ENCODE peak calls at places on chromosome 3, in ten cellular contexts. One of them, this sample, is unnamed. For H3K36me3, the result is how much of the 10 kb centered on the place peaks cover.

GRCh38 chr3:28267984-28268849 is 26.8 kb downstream of the CMC1 start:
- DNase-seq in GM23248: no peak
- DNase-seq in heart left ventricle: no peak
- DNase-seq in IMR-90: no peak
- DNase-seq in stomach: no peak
- DNase-seq in psoas muscle: no peak
- DNase-seq in CD4-positive, alpha-beta memory T cell: no peak
- DNase-seq in colonic mucosa: peak
- DNase-seq in neuronal stem cell: no peak
- DNase-seq in right atrium auricular region: no peak
- DNase-seq in this sample: no peak

GRCh38 chr3:25679166-25679565 is 14.5 kb upstream of the TOP2B start:
- DNase-seq in GM23248: no peak
- DNase-seq in heart left ventricle: no peak
- DNase-seq in IMR-90: no peak
- DNase-seq in stomach: no peak
- DNase-seq in psoas muscle: no peak
- DNase-seq in CD4-positive, alpha-beta memory T cell: no peak
- DNase-seq in colonic mucosa: no peak
- DNase-seq in neuronal stem cell: no peak
- DNase-seq in right atrium auricular region: no peak
- DNase-seq in this sample: no peak

GRCh38 chr3:5013021-5013906 is 34.0 kb downstream of the BHLHE40 start:
- DNase-seq in GM23248: peak
- DNase-seq in heart left ventricle: no peak
- DNase-seq in IMR-90: peak
- DNase-seq in stomach: peak
- DNase-seq in psoas muscle: no peak
- DNase-seq in CD4-positive, alpha-beta memory T cell: no peak
- DNase-seq in colonic mucosa: peak
- DNase-seq in neuronal stem cell: no peak
- DNase-seq in right atrium auricular region: no peak
- DNase-seq in this sample: no peak

GRCh38 chr3:51953445-51953844 is 1.7 kb upstream of the GPR62 start:
- DNase-seq in GM23248: peak
- DNase-seq in heart left ventricle: no peak
- DNase-seq in IMR-90: peak
- DNase-seq in stomach: no peak
- DNase-seq in psoas muscle: no peak
- DNase-seq in CD4-positive, alpha-beta memory T cell: no peak
- DNase-seq in colonic mucosa: no peak
- DNase-seq in neuronal stem cell: no peak
- DNase-seq in right atrium auricular region: no peak
- DNase-seq in this sample: no peak

GRCh38 chr3:132006605-132007204 is 28.1 kb downstream of the CPNE4 start:
- DNase-seq in GM23248: peak
- DNase-seq in heart left ventricle: no peak
- DNase-seq in IMR-90: peak
- DNase-seq in stomach: peak
- DNase-seq in psoas muscle: no peak
- DNase-seq in CD4-positive, alpha-beta memory T cell: no peak
- DNase-seq in colonic mucosa: peak
- DNase-seq in neuronal stem cell: peak
- DNase-seq in right atrium auricular region: no peak
- DNase-seq in this sample: peak

GRCh38 chr3:53073553-53074365 is 27.9 kb upstream of the SFMBT1 start:
- DNase-seq in GM23248: no peak
- DNase-seq in heart left ventricle: no peak
- DNase-seq in IMR-90: no peak
- DNase-seq in stomach: no peak
- DNase-seq in psoas muscle: no peak
- DNase-seq in CD4-positive, alpha-beta memory T cell: no peak
- DNase-seq in colonic mucosa: no peak
- DNase-seq in neuronal stem cell: no peak
- DNase-seq in right atrium auricular region: no peak
- DNase-seq in this sample: peak

GRCh38 chr3:18438586-18438985 is 13.4 kb upstream of the SATB1 start:
- DNase-seq in GM23248: no peak
- DNase-seq in heart left ventricle: no peak
- DNase-seq in IMR-90: no peak
- DNase-seq in stomach: no peak
- DNase-seq in psoas muscle: no peak
- DNase-seq in CD4-positive, alpha-beta memory T cell: peak
- DNase-seq in colonic mucosa: no peak
- DNase-seq in neuronal stem cell: no peak
- DNase-seq in right atrium auricular region: no peak
- DNase-seq in this sample: peak

GRCh38 chr3:31968927-31969418 is 12.1 kb downstream of the OSBPL10 start:
- DNase-seq in GM23248: peak
- DNase-seq in heart left ventricle: no peak
- DNase-seq in IMR-90: peak
- DNase-seq in stomach: no peak
- DNase-seq in psoas muscle: no peak
- DNase-seq in CD4-positive, alpha-beta memory T cell: no peak
- DNase-seq in colonic mucosa: peak
- DNase-seq in neuronal stem cell: peak
- DNase-seq in right atrium auricular region: no peak
- DNase-seq in this sample: no peak

GRCh38 chr3:59469948-59470723 is 420.3 kb upstream of the CFAP20DC start:
- DNase-seq in GM23248: peak
- DNase-seq in heart left ventricle: no peak
- DNase-seq in IMR-90: no peak
- DNase-seq in stomach: no peak
- DNase-seq in psoas muscle: no peak
- DNase-seq in CD4-positive, alpha-beta memory T cell: no peak
- DNase-seq in colonic mucosa: no peak
- DNase-seq in neuronal stem cell: no peak
- DNase-seq in right atrium auricular region: no peak
- DNase-seq in this sample: no peak

GRCh38 chr3:40780801-40781406 is 256.1 kb downstream of the ZNF621 start:
- DNase-seq in GM23248: peak
- DNase-seq in heart left ventricle: peak
- DNase-seq in IMR-90: no peak
- DNase-seq in stomach: no peak
- DNase-seq in psoas muscle: peak
- DNase-seq in CD4-positive, alpha-beta memory T cell: no peak
- DNase-seq in colonic mucosa: no peak
- DNase-seq in neuronal stem cell: peak
- DNase-seq in right atrium auricular region: peak
- DNase-seq in this sample: peak

GRCh38 chr3:114308830-114309229 is 15.0 kb downstream of the TIGIT start:
- DNase-seq in GM23248: no peak
- DNase-seq in heart left ventricle: no peak
- DNase-seq in IMR-90: no peak
- DNase-seq in stomach: no peak
- DNase-seq in psoas muscle: no peak
- DNase-seq in CD4-positive, alpha-beta memory T cell: peak
- DNase-seq in colonic mucosa: no peak
- DNase-seq in neuronal stem cell: no peak
- DNase-seq in right atrium auricular region: no peak
- DNase-seq in this sample: no peak

GRCh38 chr3:146125946-146126345 is 35.0 kb downstream of the PLOD2 start:
- DNase-seq in GM23248: peak
- DNase-seq in heart left ventricle: no peak
- DNase-seq in IMR-90: peak
- DNase-seq in stomach: no peak
- DNase-seq in psoas muscle: no peak
- DNase-seq in CD4-positive, alpha-beta memory T cell: no peak
- DNase-seq in colonic mucosa: no peak
- DNase-seq in neuronal stem cell: no peak
- DNase-seq in right atrium auricular region: no peak
- DNase-seq in this sample: no peak

GRCh38 chr3:142808103-142808917 is 80.6 kb downstream of the PCOLCE2 start:
- DNase-seq in GM23248: peak
- DNase-seq in heart left ventricle: no peak
- DNase-seq in IMR-90: peak
- DNase-seq in stomach: no peak
- DNase-seq in psoas muscle: no peak
- DNase-seq in CD4-positive, alpha-beta memory T cell: no peak
- DNase-seq in colonic mucosa: no peak
- DNase-seq in neuronal stem cell: no peak
- DNase-seq in right atrium auricular region: no peak
- DNase-seq in this sample: no peak

GRCh38 chr3:60086811-60087210 is 1037.0 kb upstream of the CFAP20DC start:
- DNase-seq in GM23248: peak
- DNase-seq in heart left ventricle: no peak
- DNase-seq in IMR-90: peak
- DNase-seq in stomach: no peak
- DNase-seq in psoas muscle: no peak
- DNase-seq in CD4-positive, alpha-beta memory T cell: no peak
- DNase-seq in colonic mucosa: no peak
- DNase-seq in neuronal stem cell: no peak
- DNase-seq in right atrium auricular region: no peak
- DNase-seq in this sample: no peak

GRCh38 chr3:2876362-2876761 is 233.8 kb downstream of the IL5RA start:
- DNase-seq in GM23248: no peak
- DNase-seq in heart left ventricle: no peak
- DNase-seq in IMR-90: no peak
- DNase-seq in stomach: no peak
- DNase-seq in psoas muscle: no peak
- DNase-seq in CD4-positive, alpha-beta memory T cell: no peak
- DNase-seq in colonic mucosa: no peak
- DNase-seq in neuronal stem cell: no peak
- DNase-seq in right atrium auricular region: no peak
- DNase-seq in this sample: no peak

GRCh38 chr3:128098234-128098633 is 25.4 kb downstream of the RUVBL1 start:
- DNase-seq in GM23248: no peak
- DNase-seq in heart left ventricle: no peak
- DNase-seq in IMR-90: no peak
- DNase-seq in stomach: no peak
- DNase-seq in psoas muscle: no peak
- DNase-seq in CD4-positive, alpha-beta memory T cell: no peak
- DNase-seq in colonic mucosa: no peak
- DNase-seq in neuronal stem cell: no peak
- DNase-seq in right atrium auricular region: no peak
- DNase-seq in this sample: no peak

GRCh38 chr3:141454906-141455602 is 31.8 kb upstream of the RASA2 start:
- DNase-seq in GM23248: peak
- DNase-seq in heart left ventricle: no peak
- DNase-seq in IMR-90: peak
- DNase-seq in stomach: no peak
- DNase-seq in psoas muscle: no peak
- DNase-seq in CD4-positive, alpha-beta memory T cell: peak
- DNase-seq in colonic mucosa: no peak
- DNase-seq in neuronal stem cell: peak
- DNase-seq in right atrium auricular region: no peak
- DNase-seq in this sample: no peak

GRCh38 chr3:42092006-42092405 is 849 bp downstream of the TRAK1 start:
- DNase-seq in GM23248: peak
- DNase-seq in heart left ventricle: no peak
- DNase-seq in IMR-90: no peak
- DNase-seq in stomach: no peak
- DNase-seq in psoas muscle: no peak
- DNase-seq in CD4-positive, alpha-beta memory T cell: no peak
- DNase-seq in colonic mucosa: no peak
- DNase-seq in neuronal stem cell: no peak
- DNase-seq in right atrium auricular region: no peak
- DNase-seq in this sample: no peak
- H3K4me3 ChIP-seq in GM23248: peak
- H3K4me3 ChIP-seq in heart left ventricle: peak
- H3K4me3 ChIP-seq in IMR-90: no peak
- H3K4me3 ChIP-seq in stomach: no peak
- H3K4me3 ChIP-seq in psoas muscle: peak
- H3K4me3 ChIP-seq in CD4-positive, alpha-beta memory T cell: no peak
- H3K4me3 ChIP-seq in colonic mucosa: no peak
- H3K4me3 ChIP-seq in neuronal stem cell: no peak
- H3K4me3 ChIP-seq in right atrium auricular region: peak
- H3K4me3 ChIP-seq in this sample: no peak

GRCh38 chr3:48519244-48519643 is 15.3 kb upstream of the SHISA5 start:
- DNase-seq in GM23248: no peak
- DNase-seq in heart left ventricle: no peak
- DNase-seq in IMR-90: no peak
- DNase-seq in stomach: no peak
- DNase-seq in psoas muscle: no peak
- DNase-seq in CD4-positive, alpha-beta memory T cell: no peak
- DNase-seq in colonic mucosa: no peak
- DNase-seq in neuronal stem cell: no peak
- DNase-seq in right atrium auricular region: no peak
- DNase-seq in this sample: no peak
- H3K27ac ChIP-seq in GM23248: no peak
- H3K27ac ChIP-seq in heart left ventricle: no peak
- H3K27ac ChIP-seq in IMR-90: no peak
- H3K27ac ChIP-seq in stomach: no peak
- H3K27ac ChIP-seq in psoas muscle: no peak
- H3K27ac ChIP-seq in CD4-positive, alpha-beta memory T cell: no peak
- H3K27ac ChIP-seq in colonic mucosa: no peak
- H3K27ac ChIP-seq in neuronal stem cell: no peak
- H3K27ac ChIP-seq in right atrium auricular region: no peak
- H3K27ac ChIP-seq in this sample: no peak

GRCh38 chr3:8752832-8753231 is 16.6 kb downstream of the OXTR start:
- DNase-seq in GM23248: no peak
- DNase-seq in heart left ventricle: no peak
- DNase-seq in IMR-90: no peak
- DNase-seq in stomach: no peak
- DNase-seq in psoas muscle: no peak
- DNase-seq in CD4-positive, alpha-beta memory T cell: no peak
- DNase-seq in colonic mucosa: no peak
- DNase-seq in neuronal stem cell: no peak
- DNase-seq in right atrium auricular region: no peak
- DNase-seq in this sample: no peak
- H3K36me3 ChIP-seq in GM23248: under half
- H3K36me3 ChIP-seq in heart left ventricle: under half
- H3K36me3 ChIP-seq in IMR-90: under half
- H3K36me3 ChIP-seq in stomach: under half
- H3K36me3 ChIP-seq in psoas muscle: under half
- H3K36me3 ChIP-seq in CD4-positive, alpha-beta memory T cell: under half
- H3K36me3 ChIP-seq in colonic mucosa: under half
- H3K36me3 ChIP-seq in neuronal stem cell: under half
- H3K36me3 ChIP-seq in right atrium auricular region: under half
- H3K36me3 ChIP-seq in this sample: under half

DNA sequence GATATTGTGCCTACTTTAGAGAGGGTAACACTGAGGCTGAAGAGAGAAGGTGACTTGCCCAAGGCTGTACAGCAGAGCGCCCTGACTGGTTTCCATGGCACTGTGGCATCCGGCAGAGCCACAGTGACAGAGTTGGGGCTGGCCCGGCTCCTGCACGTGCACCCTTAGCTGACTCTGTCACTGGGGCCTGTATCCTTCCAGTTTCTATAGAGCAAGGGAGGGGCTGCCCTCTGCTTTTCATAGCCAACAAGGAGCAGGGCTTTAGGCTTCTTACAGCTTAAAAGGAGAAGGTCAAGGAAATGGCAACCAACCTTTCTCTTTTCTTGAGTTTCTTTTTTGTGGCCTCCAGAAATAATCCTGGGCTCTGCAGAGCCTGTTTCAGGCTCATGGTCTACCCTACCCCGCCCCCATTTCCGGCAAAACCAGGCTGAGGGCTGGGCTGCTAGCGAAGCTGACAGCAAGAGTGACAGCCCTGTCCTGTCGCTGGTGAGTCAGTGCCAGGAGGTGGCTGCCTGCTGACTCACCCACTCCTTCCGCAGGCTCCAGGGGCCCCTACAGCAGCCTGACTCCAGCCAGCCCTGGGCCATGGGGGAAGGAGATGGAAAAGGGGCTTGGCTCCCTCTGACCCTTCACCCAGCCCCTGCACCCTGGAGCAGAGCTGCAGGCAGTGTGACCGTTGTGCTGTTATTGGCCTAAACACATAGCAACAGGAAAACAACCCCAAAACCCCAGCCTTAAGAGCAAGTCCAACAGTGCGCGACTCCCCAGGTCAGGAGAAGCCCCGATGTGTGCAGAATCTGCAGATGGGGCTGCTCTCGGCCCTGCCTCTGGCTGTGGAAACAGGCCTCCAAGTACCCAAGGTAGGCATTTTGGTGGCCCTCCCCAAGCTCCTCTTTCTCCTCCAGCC is 29.8 kb downstream of the SLC6A6 start:
- DNase-seq in GM23248: peak
- DNase-seq in heart left ventricle: peak
- DNase-seq in IMR-90: peak
- DNase-seq in stomach: peak
- DNase-seq in psoas muscle: peak
- DNase-seq in CD4-positive, alpha-beta memory T cell: peak
- DNase-seq in colonic mucosa: peak
- DNase-seq in neuronal stem cell: no peak
- DNase-seq in right atrium auricular region: peak
- DNase-seq in this sample: peak
- H3K4me3 ChIP-seq in GM23248: peak
- H3K4me3 ChIP-seq in heart left ventricle: no peak
- H3K4me3 ChIP-seq in IMR-90: no peak
- H3K4me3 ChIP-seq in stomach: no peak
- H3K4me3 ChIP-seq in psoas muscle: no peak
- H3K4me3 ChIP-seq in CD4-positive, alpha-beta memory T cell: peak
- H3K4me3 ChIP-seq in colonic mucosa: no peak
- H3K4me3 ChIP-seq in neuronal stem cell: no peak
- H3K4me3 ChIP-seq in right atrium auricular region: no peak
- H3K4me3 ChIP-seq in this sample: no peak

This sample was measured in aorta.